ENCODE peak calls at places on chromosome 5, in ten cellular contexts. V is HuH-7; F is T-cell; Y is WTC11; P is BJ; C is heart left ventricle; D is AML-193; T is NCI-H1048; Q is 8988T; B is activated CD8-positive, alpha-beta T cell treated with anti-CD3 and anti-CD28 coated beads, Interleukin-2, amount 10 ng/mL, durations not matched to agents 7 days and 5 days. A is an unnamed sample.

GRCh38 chr5:115947260-115947659 is 15.0 kb upstream of the LVRN start:
- DNase-seq in F (no peak), Q (no peak), V (no peak), D (no peak), P (no peak), T (no peak), C (no peak), B (no peak), Y (no peak), A (no peak)

GRCh38 chr5:62421414-62421813 is 8.9 kb downstream of the IPO11 start:
- DNase-seq in V (no peak), B (no peak), C (no peak), P (no peak), T (no peak), F (no peak), D (no peak), Y (no peak), Q (no peak), A (no peak)

GRCh38 chr5:43244823-43245565 is 53.0 kb downstream of the NIM1K start:
- DNase-seq in Y (no peak), V (no peak), T (no peak), B (no peak), F (no peak), P (no peak), D (no peak), Q (no peak), C (no peak), A (no peak)

GRCh38 chr5:404666-405241 is 38.2 kb upstream of the EXOC3 start:
- DNase-seq in T (no peak), F (no peak), B (no peak), Y (no peak), Q (peak; percentile 14), V (no peak), C (no peak), D (no peak), P (no peak), A (no peak)

GRCh38 chr5:132072070-132072469 is 1.5 kb upstream of the CSF2 start:
- DNase-seq in Y (no peak), C (no peak), D (no peak), Q (no peak), P (no peak), V (no peak), F (no peak), B (no peak), T (no peak), A (no peak)

GRCh38 chr5:95763941-95764340 is 32.8 kb downstream of the RHOBTB3 start:
- DNase-seq in T (no peak), Y (no peak), C (no peak), Q (no peak), D (no peak), B (no peak), P (no peak), V (no peak), F (no peak), A (no peak)

GRCh38 chr5:94807985-94808384 is 189.5 kb downstream of the SLF1 start:
- DNase-seq in B (no peak), D (no peak), P (no peak), C (no peak), V (no peak), Y (no peak), F (no peak), Q (no peak), T (no peak), A (no peak)

GRCh38 chr5:178526796-178527457 is 63.3 kb downstream of the COL23A1 start:
- DNase-seq in P (no peak), F (no peak), Y (no peak), V (no peak), Q (no peak), D (no peak), B (no peak), C (no peak), T (no peak), A (no peak)

GRCh38 chr5:159105318-159106053 is 5.8 kb upstream of the EBF1 start:
- DNase-seq in T (no peak), Y (peak; percentile 31), D (no peak), F (no peak), B (no peak), C (no peak), Q (no peak), P (no peak), V (no peak), A (no peak)

GRCh38 chr5:163377982-163378381 is 59.4 kb upstream of the CCNG1 start:
- DNase-seq in V (no peak), B (no peak), Y (peak; percentile 16), P (no peak), T (no peak), C (no peak), F (no peak), Q (no peak), D (no peak), A (no peak)

GRCh38 chr5:9932770-9933169 is 302.6 kb upstream of the TAS2R1 start:
- DNase-seq in B (no peak), V (no peak), D (no peak), Y (no peak), P (no peak), Q (no peak), F (no peak), C (no peak), T (no peak), A (no peak)

GRCh38 chr5:38757451-38758245 is 88.2 kb upstream of the OSMR start:
- DNase-seq in C (peak; percentile 75), Y (no peak), T (no peak), B (no peak), D (no peak), Q (no peak), P (no peak), F (no peak), V (no peak), A (peak; percentile 86)

GRCh38 chr5:79702606-79703380 is 13.2 kb downstream of the CMYA5 start:
- DNase-seq in V (peak; percentile 60), Q (peak; percentile 37), Y (peak; percentile 45), D (peak; percentile 82), T (no peak), C (no peak), F (peak; percentile 13), B (peak; percentile 65), P (peak; percentile 41), A (no peak)

GRCh38 chr5:24535646-24536045 is 109.1 kb downstream of the CDH10 start:
- DNase-seq in Y (no peak), B (no peak), P (no peak), C (no peak), V (no peak), T (no peak), Q (no peak), D (no peak), F (no peak), A (no peak)

GRCh38 chr5:14365831-14366435 is 215.7 kb upstream of the OTULINL start:
- DNase-seq in F (no peak), T (no peak), P (no peak), B (peak; percentile 72), Y (no peak), V (no peak), C (no peak), Q (no peak), D (no peak), A (no peak)